ENCODE peak calls at places on chromosomes 6 and 20, in seven cellular contexts. F is activated CD8-positive, alpha-beta memory T cell treated with anti-CD3 and anti-CD28 coated beads for 48 hours; E is COLO829; B is WTC11; A is nephron progenitor cell; I is T-helper 1 cell; C is heart right ventricle. Q is an unnamed sample.

GRCh38 chr6:32973934-32974333 is 5.5 kb downstream of the BRD2 start:
- DNase-seq in F (no peak), E (no peak), B (no peak), A (no peak), I (no peak), C (no peak), Q (no peak)

GRCh38 chr20:59082981-59083380 is 40.4 kb upstream of the PRELID3B start:
- DNase-seq in F (no peak), E (no peak), B (no peak), A (no peak), I (no peak), C (no peak), Q (no peak)

GRCh38 chr6:1461207-1461606 is 71.8 kb downstream of the FOXF2 start:
- DNase-seq in F (no peak), E (no peak), B (no peak), A (no peak), I (no peak), C (no peak), Q (no peak)

GRCh38 chr6:4017847-4018193 is 61.1 kb downstream of the FAM217A start:
- DNase-seq in F (no peak), E (peak), B (no peak), A (no peak), I (no peak), C (no peak), Q (no peak)

GRCh38 chr20:1669304-1669703 is 11.7 kb upstream of the SIRPG start:
- DNase-seq in F (no peak), E (no peak), B (no peak), A (no peak), I (no peak), C (peak), Q (no peak)

GRCh38 chr6:97282238-97282725 is 734 bp downstream of the MMS22L start:
- DNase-seq in F (no peak), E (peak), B (no peak), A (no peak), I (no peak), C (no peak), Q (no peak)

GRCh38 chr6:38027685-38028373 is 208.3 kb downstream of the ZFAND3 start:
- DNase-seq in F (no peak), E (no peak), B (no peak), A (no peak), I (no peak), C (no peak), Q (no peak)

GRCh38 chr6:52511572-52512151 is 65.2 kb downstream of the TRAM2 start:
- DNase-seq in F (no peak), E (no peak), B (no peak), A (no peak), I (no peak), C (no peak), Q (no peak)

GRCh38 chr20:15708984-15709598 is 864.2 kb downstream of the KIF16B start:
- DNase-seq in F (peak), E (peak), B (peak), A (peak), I (no peak), C (peak), Q (no peak)

GRCh38 chr6:166497087-166497899 is 89.2 kb downstream of the RAMACL start:
- DNase-seq in F (no peak), E (no peak), B (no peak), A (no peak), I (no peak), C (no peak), Q (no peak)

GRCh38 chr6:2433686-2434085 is 188.3 kb upstream of the GMDS start:
- DNase-seq in F (no peak), E (no peak), B (no peak), A (no peak), I (no peak), C (no peak), Q (no peak)

GRCh38 chr6:89410231-89411018 is 1.6 kb downstream of the RRAGD start:
- DNase-seq in F (no peak), E (no peak), B (no peak), A (no peak), I (no peak), C (no peak), Q (no peak)